ENCODE peak calls at places on chromosomes 3 and 15, in six cellular contexts. I, R, E, Q, F and C are unnamed samples.

GRCh38 chr3:54685213-54685612 is 242.6 kb downstream of the LRTM1 start:
- DNase-seq in R (no peak), I (no peak), Q (no peak), E (no peak), F (no peak), C (no peak)

GRCh38 chr3:126127452-126127851 is 43.5 kb upstream of the SLC41A3 start:
- DNase-seq in Q (no peak), I (no peak), R (peak), F (no peak), E (no peak), C (peak)

GRCh38 chr15:24756101-24756500 is 80.5 kb downstream of the NPAP1 start:
- DNase-seq in R (no peak), I (no peak), F (no peak), Q (no peak), E (no peak), C (no peak)

GRCh38 chr15:57235865-57236264 is 140.4 kb upstream of the CGNL1 start:
- DNase-seq in I (peak), E (no peak), Q (peak), R (no peak), F (peak), C (no peak)

GRCh38 chr3:185997130-185997529 is 59.3 kb upstream of the TRA2B start:
- DNase-seq in E (no peak), F (no peak), R (no peak), Q (no peak), I (no peak), C (no peak)

GRCh38 chr3:119357190-119357589 is 63.0 kb downstream of the ARHGAP31 start:
- DNase-seq in F (peak), E (no peak), I (no peak), Q (no peak), R (no peak), C (peak)

GRCh38 chr3:168493412-168494205 is 397.9 kb upstream of the GOLIM4 start:
- DNase-seq in R (no peak), Q (no peak), E (no peak), F (no peak), I (no peak), C (no peak)

GRCh38 chr15:91887921-91888373 is 34.4 kb downstream of the SLCO3A1 start:
- DNase-seq in R (no peak), Q (no peak), F (no peak), E (no peak), I (no peak), C (no peak)

GRCh38 chr3:40782086-40782721 is 257.4 kb downstream of the ZNF621 start:
- DNase-seq in Q (no peak), F (no peak), I (peak), R (no peak), E (no peak), C (no peak)

GRCh38 chr3:43401171-43401570 is 114.8 kb downstream of the SNRK start:
- DNase-seq in I (no peak), F (no peak), R (no peak), Q (no peak), E (no peak), C (no peak)

GRCh38 chr15:52071570-52071969 is 41.0 kb downstream of the BCL2L10 start:
- DNase-seq in R (no peak), F (no peak), I (no peak), Q (no peak), E (no peak), C (no peak)

GRCh38 chr15:40091861-40092415 is 16.7 kb downstream of the BMF start:
- DNase-seq in Q (no peak), E (no peak), F (no peak), R (no peak), I (no peak), C (no peak)

GRCh38 chr15:99704444-99704838 is 28.8 kb downstream of the LYSMD4 start:
- DNase-seq in Q (peak), I (peak), F (peak), R (no peak), E (no peak), C (no peak)

GRCh38 chr3:51946796-51947195 is 4.6 kb downstream of the PARP3 start:
- DNase-seq in F (no peak), E (no peak), I (no peak), R (peak), Q (no peak), C (no peak)

GRCh38 chr3:65751123-65751700 is 287.5 kb downstream of the MAGI1 start:
- DNase-seq in F (peak), I (peak), Q (peak), R (peak), E (no peak), C (no peak)

GRCh38 chr3:186640473-186640818 is 247 bp downstream of the FETUB start:
- DNase-seq in Q (peak), F (no peak), R (peak), E (no peak), I (peak), C (no peak)

GRCh38 chr3:50267280-50267913 is 1.6 kb upstream of the SEMA3B start:
- DNase-seq in R (peak), F (no peak), I (peak), E (no peak), Q (no peak), C (peak)

GRCh38 chr3:122989856-122990575 is 37.5 kb downstream of the SEMA5B start:
- DNase-seq in R (no peak), E (no peak), I (no peak), F (no peak), Q (no peak), C (no peak)

GRCh38 chr3:171342200-171342599 is 118.0 kb downstream of the TNIK start:
- DNase-seq in R (no peak), Q (no peak), E (no peak), F (no peak), I (no peak), C (no peak)

GRCh38 chr15:31501536-31502157 is 175.0 kb downstream of the KLF13 start:
- DNase-seq in R (no peak), F (no peak), Q (no peak), I (no peak), E (no peak), C (peak)

GRCh38 chr3:65604863-65605526 is 433.7 kb downstream of the MAGI1 start:
- DNase-seq in Q (peak), F (no peak), E (no peak), I (no peak), R (no peak), C (no peak)

GRCh38 chr3:193788189-193788946 is 195.4 kb downstream of the OPA1 start:
- DNase-seq in F (peak), R (no peak), Q (peak), I (peak), E (no peak), C (peak)

GRCh38 chr3:14199641-14200040 is 21.0 kb downstream of the LSM3 start:
- DNase-seq in I (no peak), F (no peak), Q (no peak), E (no peak), R (no peak), C (no peak)

GRCh38 chr3:191235331-191236314 is 36.6 kb downstream of the OSTN start:
- DNase-seq in F (no peak), E (no peak), I (no peak), Q (no peak), R (no peak), C (no peak)

GRCh38 chr15:76730262-76730661 is 174.9 kb downstream of the SCAPER start:
- DNase-seq in Q (peak), I (no peak), R (no peak), E (no peak), F (no peak), C (no peak)

GRCh38 chr3:182979719-182980191 is 583 bp downstream of the DCUN1D1 start:
- DNase-seq in R (no peak), I (peak), Q (no peak), F (no peak), E (no peak), C (peak)

GRCh38 chr3:143249014-143249413 is 129.4 kb downstream of the CHST2 start:
- DNase-seq in R (no peak), F (no peak), E (no peak), I (no peak), Q (no peak), C (no peak)

GRCh38 chr3:126259411-126260391 is 79.3 kb upstream of the ALDH1L1 start:
- DNase-seq in I (peak), E (no peak), R (peak), F (no peak), Q (no peak), C (no peak)

GRCh38 chr3:153400641-153401040 is 238.6 kb downstream of the RAP2B start:
- DNase-seq in E (no peak), F (no peak), Q (no peak), I (no peak), R (no peak), C (no peak)

GRCh38 chr15:34341922-34342736 is 807 bp downstream of the NOP10 start:
- DNase-seq in R (no peak), I (no peak), F (no peak), Q (no peak), E (no peak), C (no peak)

GRCh38 chr3:70571696-70572095 is 259.3 kb upstream of the MDFIC2 start:
- DNase-seq in R (no peak), Q (no peak), F (no peak), I (no peak), E (no peak), C (no peak)

GRCh38 chr3:13045904-13046568 is 27.2 kb downstream of the IQSEC1 start:
- DNase-seq in R (no peak), I (no peak), E (no peak), Q (no peak), F (no peak), C (peak)

GRCh38 chr15:63291507-63291906 is 14.1 kb downstream of the APH1B start:
- DNase-seq in I (no peak), F (peak), E (no peak), Q (peak), R (no peak), C (no peak)

GRCh38 chr3:106255870-106256248 is 387.0 kb upstream of the CBLB start:
- DNase-seq in Q (no peak), R (no peak), I (no peak), F (no peak), E (no peak), C (no peak)

GRCh38 chr3:24726423-24726822 is 231.8 kb upstream of the THRB start:
- DNase-seq in E (no peak), R (no peak), I (no peak), F (no peak), Q (no peak), C (no peak)